ENCODE peak calls at places on chromosomes 4 and X, in five cellular contexts. S is HepG2, U is GM12878, R is K562, K is H1. C is an unnamed sample.

GRCh38 chr4:53885668-53886067 is 178.7 kb downstream of the CHIC2 start:
- DNase-seq in S (no peak), U (no peak), R (no peak), K (no peak), C (no peak)

GRCh38 chrX:3631196-3631595 is 82.3 kb downstream of the PRKX start:
- DNase-seq in U (no peak), R (no peak), K (no peak), S (no peak), C (no peak)

GRCh38 chrX:23656684-23657083 is 10.6 kb upstream of the PRDX4 start:
- DNase-seq in K (no peak), U (no peak), R (no peak), S (no peak), C (no peak)

GRCh38 chr4:159390648-159391047 is 287.8 kb downstream of the RAPGEF2 start:
- DNase-seq in K (no peak), R (no peak), U (no peak), S (peak), C (no peak)

GRCh38 chr4:154456889-154457288 is 34.7 kb downstream of the DCHS2 start:
- DNase-seq in U (no peak), R (no peak), S (no peak), K (no peak), C (no peak)

GRCh38 chr4:11376146-11376545 is 52.5 kb downstream of the HS3ST1 start:
- DNase-seq in R (no peak), U (no peak), S (no peak), K (no peak), C (no peak)

GRCh38 chrX:9576059-9576458 is 111.2 kb downstream of the TBL1X start:
- DNase-seq in U (no peak), K (no peak), S (no peak), R (no peak), C (no peak)

GRCh38 chr4:85901500-85901899 is 426.6 kb downstream of the ARHGAP24 start:
- DNase-seq in R (no peak), U (no peak), S (no peak), K (no peak), C (no peak)

GRCh38 chr4:73762409-73762808 is 22.0 kb downstream of the CXCL8 start:
- DNase-seq in R (no peak), K (no peak), U (peak), S (no peak), C (no peak)

GRCh38 chr4:100838286-100838685 is 320.5 kb upstream of the EMCN start:
- DNase-seq in S (no peak), U (no peak), R (no peak), K (no peak), C (no peak)

GRCh38 chr4:94519019-94519418 is 67.3 kb downstream of the PDLIM5 start:
- DNase-seq in K (no peak), S (no peak), U (no peak), R (no peak), C (no peak)

GRCh38 chr4:94517492-94517891 is 65.8 kb downstream of the PDLIM5 start:
- DNase-seq in S (no peak), R (no peak), U (no peak), K (no peak), C (no peak)

GRCh38 chr4:94516999-94517398 is 65.3 kb downstream of the PDLIM5 start:
- DNase-seq in R (peak), U (no peak), K (no peak), S (no peak), C (no peak)

GRCh38 chr4:94523033-94523590 is 71.4 kb downstream of the PDLIM5 start:
- DNase-seq in U (no peak), R (no peak), K (no peak), S (no peak), C (no peak)

DNA sequence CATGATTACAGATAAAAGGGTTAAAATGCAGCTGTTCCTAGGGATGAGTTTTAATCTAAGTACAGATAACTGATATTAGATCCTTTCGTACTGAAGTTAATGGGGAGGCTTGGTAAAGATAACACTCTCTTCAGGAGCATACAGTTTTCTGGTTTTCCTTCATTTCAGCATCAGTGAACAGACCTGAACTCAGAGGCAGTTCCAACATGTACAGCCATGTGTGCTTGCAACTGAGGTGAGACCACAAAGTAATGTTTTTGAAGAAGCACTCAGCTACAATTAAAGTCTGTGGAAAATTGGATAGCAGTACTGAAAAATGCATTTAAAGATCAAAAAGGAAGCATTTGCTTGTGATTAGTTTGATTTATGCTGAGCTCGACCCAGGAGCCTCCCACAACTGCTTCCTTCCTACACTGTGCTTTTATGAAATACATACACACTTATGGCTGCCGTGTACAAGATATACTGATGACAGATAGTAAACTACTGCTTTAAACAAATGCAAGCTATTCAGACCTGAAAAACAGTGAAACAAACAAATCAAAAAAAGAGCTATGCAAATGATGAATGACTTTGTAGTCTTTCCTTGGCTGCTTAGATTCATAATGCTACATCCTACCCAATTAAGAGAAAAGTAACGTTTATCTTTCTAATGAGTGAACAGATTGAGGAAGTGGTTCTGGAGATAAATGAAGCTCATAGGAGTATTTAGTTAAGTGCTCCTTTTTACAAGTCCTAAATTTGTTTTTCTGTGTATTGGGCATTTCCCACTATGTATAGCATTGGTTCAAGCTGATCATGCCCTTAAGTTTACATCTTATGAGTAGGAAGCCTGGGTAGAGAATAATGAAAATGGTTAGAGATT is 68.4 kb downstream of the PDLIM5 start:
- DNase-seq in R (no peak), U (no peak), S (no peak), K (no peak), C (no peak)
- TF ChIP-seq POLR2AphosphoS5 in R (no peak), U (no peak), S (no peak), K (no peak), C (no peak)

GRCh38 chrX:45497290-45497689 is 296.6 kb upstream of the DIPK2B start:
- DNase-seq in K (no peak), S (no peak), U (no peak), R (no peak), C (no peak)
- TF ChIP-seq TAF1 in K (no peak), S (no peak), U (no peak), R (no peak), C (no peak)

DNA sequence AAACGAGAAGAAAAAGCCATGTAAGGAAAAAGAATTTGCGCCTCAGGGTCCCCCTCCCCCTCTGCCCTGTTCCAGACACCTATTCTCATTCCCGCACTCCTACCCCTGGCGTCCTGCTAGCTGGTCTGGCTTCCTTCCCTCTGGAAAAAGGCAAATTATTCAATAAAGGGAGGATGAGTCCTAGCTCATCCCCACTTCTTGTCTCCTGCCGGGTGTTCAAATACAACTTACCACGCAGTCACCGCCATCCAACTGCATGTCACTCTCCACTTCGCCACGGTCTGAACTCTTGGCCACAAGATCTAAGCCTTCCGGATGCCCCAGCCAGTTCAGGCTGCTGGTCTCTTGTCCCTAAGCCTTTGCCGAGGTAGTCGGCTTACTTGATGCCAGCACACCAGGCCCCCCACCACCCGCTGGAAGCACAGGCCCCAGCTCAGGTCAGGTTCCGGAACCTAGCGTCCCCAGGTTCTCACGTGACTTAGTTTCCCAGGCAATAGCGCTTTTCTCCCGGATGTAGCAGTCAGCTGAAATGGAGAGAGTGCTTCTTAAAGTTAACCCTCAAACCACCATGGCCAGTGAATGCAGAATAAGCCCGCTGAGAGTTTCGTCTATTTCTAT is 209.6 kb upstream of the SPIN4 start:
- DNase-seq in K (peak), S (peak), U (peak), R (peak), C (peak)
- TF ChIP-seq POLR2A in K (peak), S (peak), U (peak), R (peak), C (no peak)

GRCh38 chrX:150693782-150694574 is 782 bp downstream of the MTMR1 start:
- DNase-seq in S (peak), R (peak), U (no peak), K (peak), C (peak)
- TF ChIP-seq POLR2AphosphoS5 in S (no peak), R (no peak), U (peak), K (no peak), C (no peak)

GRCh38 chr4:137156807-137157206 is 375.5 kb downstream of the PCDH18 start:
- DNase-seq in R (no peak), U (no peak), K (no peak), S (no peak), C (no peak)

DNA sequence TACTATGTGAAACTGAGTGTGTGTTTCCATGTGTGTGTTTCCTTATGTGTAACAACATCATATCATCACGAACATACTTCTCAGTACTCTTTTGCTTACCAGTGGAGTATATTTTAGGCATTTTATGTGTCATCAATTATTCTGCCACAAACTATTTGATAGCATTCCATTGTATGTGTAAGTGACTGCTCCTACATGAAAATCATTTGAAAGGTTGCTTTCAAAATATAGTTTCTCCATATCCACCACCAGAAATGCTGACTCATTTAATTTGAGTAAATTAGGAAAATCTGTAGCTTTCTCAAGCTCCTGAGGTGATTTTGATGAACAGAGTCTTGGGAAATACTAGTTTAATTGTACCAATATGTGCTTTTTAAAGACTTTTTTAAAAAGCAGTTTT is 376.2 kb downstream of the PCDH18 start:
- DNase-seq in K (no peak), S (no peak), R (no peak), U (no peak), C (no peak)
- TF ChIP-seq TAF1 in K (no peak), S (no peak), R (no peak), U (no peak), C (no peak)

GRCh38 chrX:119605739-119606507 is at the start of gene NKRF:
- DNase-seq in K (peak), U (peak), S (peak), R (peak), C (peak)
- TF ChIP-seq POLR2A in K (peak), U (peak), S (peak), R (peak), C (peak)

GRCh38 chrX:41382699-41383645 is 49.0 kb downstream of the DDX3X start:
- DNase-seq in U (no peak), S (no peak), R (no peak), K (no peak), C (no peak)

GRCh38 chrX:41386222-41386990 is 52.4 kb downstream of the DDX3X start:
- DNase-seq in K (no peak), U (no peak), R (no peak), S (no peak), C (no peak)

GRCh38 chrX:41384041-41384705 is 50.2 kb downstream of the DDX3X start:
- DNase-seq in R (peak), U (no peak), S (no peak), K (no peak), C (no peak)

GRCh38 chrX:41377624-41378023 is 43.7 kb downstream of the DDX3X start:
- DNase-seq in U (no peak), R (no peak), S (no peak), K (no peak), C (peak)

GRCh38 chrX:41381685-41382084 is 47.7 kb downstream of the DDX3X start:
- DNase-seq in K (no peak), R (peak), S (peak), U (no peak), C (no peak)
- TF ChIP-seq POLR2AphosphoS5 in K (no peak), R (no peak), S (no peak), U (no peak), C (no peak)